ENCODE peak calls at places on chromosomes 11 and 22, in five cellular contexts. One of them, this sample, is unnamed.

GRCh38 chr22:49583341-49583740 is 244.3 kb downstream of the BRD1 start:
- DNase-seq in uterus: no peak
- DNase-seq in heart left ventricle: no peak
- DNase-seq in GM12891: no peak
- DNase-seq in K562: no peak
- DNase-seq in this sample: no peak

GRCh38 chr11:43944761-43945311 is 2.4 kb downstream of the C11orf96 start:
- DNase-seq in uterus: peak; percentile 76
- DNase-seq in K562: peak; percentile 87
- DNase-seq in heart left ventricle: peak; percentile 73
- DNase-seq in GM12891: peak; percentile 56
- DNase-seq in this sample: peak; percentile 86

GRCh38 chr11:515131-515530 is 8.1 kb upstream of the RNH1 start:
- DNase-seq in GM12891: no peak
- DNase-seq in K562: no peak
- DNase-seq in heart left ventricle: no peak
- DNase-seq in uterus: no peak
- DNase-seq in this sample: no peak

GRCh38 chr11:28984216-28984615 is 876.0 kb downstream of the METTL15 start:
- DNase-seq in uterus: no peak
- DNase-seq in K562: no peak
- DNase-seq in heart left ventricle: no peak
- DNase-seq in GM12891: no peak
- DNase-seq in this sample: no peak

GRCh38 chr22:23035557-23036277 is 34.6 kb upstream of the GNAZ start:
- DNase-seq in heart left ventricle: no peak
- DNase-seq in uterus: no peak
- DNase-seq in K562: peak; percentile 62
- DNase-seq in GM12891: no peak
- DNase-seq in this sample: no peak

GRCh38 chr11:77203901-77204755 is 76.1 kb downstream of the MYO7A start:
- DNase-seq in GM12891: no peak
- DNase-seq in uterus: peak; percentile 10
- DNase-seq in heart left ventricle: no peak
- DNase-seq in K562: no peak
- DNase-seq in this sample: peak; percentile 50

GRCh38 chr22:19352766-19353165 is 61.2 kb upstream of the CLTCL1 start:
- DNase-seq in GM12891: no peak
- DNase-seq in uterus: no peak
- DNase-seq in heart left ventricle: no peak
- DNase-seq in K562: no peak
- DNase-seq in this sample: peak; percentile 48

GRCh38 chr11:122339661-122340060 is 223.6 kb upstream of the BLID start:
- DNase-seq in heart left ventricle: no peak
- DNase-seq in GM12891: no peak
- DNase-seq in K562: no peak
- DNase-seq in uterus: no peak
- DNase-seq in this sample: no peak

GRCh38 chr11:108497317-108498045 is 703 bp downstream of the POGLUT3 start:
- DNase-seq in GM12891: peak; percentile 43
- DNase-seq in heart left ventricle: peak; percentile 84
- DNase-seq in uterus: peak; percentile 90
- DNase-seq in K562: peak; percentile 86
- DNase-seq in this sample: peak; percentile 96

GRCh38 chr11:73851046-73851764 is 25.4 kb downstream of the COA4 start:
- DNase-seq in heart left ventricle: no peak
- DNase-seq in GM12891: no peak
- DNase-seq in uterus: no peak
- DNase-seq in K562: peak; percentile 28
- DNase-seq in this sample: no peak

GRCh38 chr11:43585877-43586608 is 94.5 kb upstream of the HSD17B12 start:
- DNase-seq in GM12891: no peak
- DNase-seq in K562: no peak
- DNase-seq in heart left ventricle: no peak
- DNase-seq in uterus: no peak
- DNase-seq in this sample: no peak

GRCh38 chr22:42584364-42584940 is 30.2 kb downstream of the POLDIP3 start:
- DNase-seq in heart left ventricle: no peak
- DNase-seq in GM12891: no peak
- DNase-seq in K562: no peak
- DNase-seq in uterus: no peak
- DNase-seq in this sample: no peak
- TF ChIP-seq POLR2A in heart left ventricle: no peak
- TF ChIP-seq POLR2A in GM12891: no peak
- TF ChIP-seq POLR2A in K562: no peak
- TF ChIP-seq POLR2A in uterus: no peak
- TF ChIP-seq POLR2A in this sample: no peak

GRCh38 chr11:33733978-33734377 is 2.2 kb downstream of the CD59 start:
- DNase-seq in heart left ventricle: no peak
- DNase-seq in K562: no peak
- DNase-seq in uterus: no peak
- DNase-seq in GM12891: no peak
- DNase-seq in this sample: no peak

GRCh38 chr11:33735166-33735425 is 1.1 kb downstream of the CD59 start:
- DNase-seq in uterus: no peak
- DNase-seq in GM12891: no peak
- DNase-seq in heart left ventricle: no peak
- DNase-seq in K562: no peak
- DNase-seq in this sample: no peak

GRCh38 chr11:33735426-33736147 is 636 bp downstream of the CD59 start:
- DNase-seq in GM12891: peak; percentile 56
- DNase-seq in K562: peak; percentile 32
- DNase-seq in uterus: no peak
- DNase-seq in heart left ventricle: peak; percentile 50
- DNase-seq in this sample: no peak

GRCh38 chr11:33736148-33736809 is at the start of gene CD59:
- DNase-seq in heart left ventricle: peak; percentile 98
- DNase-seq in GM12891: peak; percentile 70
- DNase-seq in uterus: peak; percentile 96
- DNase-seq in K562: peak; percentile 96
- DNase-seq in this sample: peak; percentile 98

DNA sequence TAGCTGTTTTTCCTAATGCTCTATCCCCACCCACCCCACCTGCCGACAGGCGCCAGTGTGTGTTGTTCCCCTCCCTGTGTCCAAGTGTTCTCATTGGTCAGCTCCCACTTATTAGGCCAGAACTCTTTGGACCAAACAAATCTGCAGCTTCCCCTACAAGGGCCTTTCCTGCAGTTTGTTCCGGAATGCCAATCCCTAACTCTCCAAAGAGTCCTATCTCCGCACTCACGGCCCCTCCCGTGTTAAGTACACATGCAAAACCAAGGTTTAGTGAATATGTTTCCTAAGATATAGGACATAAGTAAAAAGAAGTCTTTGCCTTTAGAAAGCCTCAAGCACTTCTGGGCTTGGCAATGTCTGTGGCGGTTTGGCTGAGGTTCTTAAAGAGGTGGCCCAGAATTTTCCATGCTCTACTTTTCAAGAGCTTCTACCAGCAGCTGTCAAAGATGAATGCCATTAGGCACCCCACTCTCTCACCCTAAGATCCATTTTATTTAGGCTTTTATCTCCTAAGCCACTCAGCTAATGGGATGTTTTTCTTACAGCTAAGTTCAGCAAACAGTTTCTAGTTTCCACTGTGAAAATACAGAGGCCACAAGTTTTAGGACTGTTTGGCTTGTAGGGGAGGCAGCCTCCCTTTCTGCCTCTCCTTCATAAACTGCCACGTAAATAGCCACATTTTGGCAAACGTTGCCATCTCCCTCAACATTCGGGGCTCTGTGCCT is 1.6 kb downstream of the CD59 start:
- DNase-seq in uterus: no peak
- DNase-seq in K562: no peak
- DNase-seq in GM12891: no peak
- DNase-seq in heart left ventricle: peak; percentile 38
- DNase-seq in this sample: no peak
- TF ChIP-seq POLR2A in uterus: peak; percentile 8
- TF ChIP-seq POLR2A in K562: no peak
- TF ChIP-seq POLR2A in GM12891: no peak
- TF ChIP-seq POLR2A in heart left ventricle: no peak
- TF ChIP-seq POLR2A in this sample: no peak

DNA sequence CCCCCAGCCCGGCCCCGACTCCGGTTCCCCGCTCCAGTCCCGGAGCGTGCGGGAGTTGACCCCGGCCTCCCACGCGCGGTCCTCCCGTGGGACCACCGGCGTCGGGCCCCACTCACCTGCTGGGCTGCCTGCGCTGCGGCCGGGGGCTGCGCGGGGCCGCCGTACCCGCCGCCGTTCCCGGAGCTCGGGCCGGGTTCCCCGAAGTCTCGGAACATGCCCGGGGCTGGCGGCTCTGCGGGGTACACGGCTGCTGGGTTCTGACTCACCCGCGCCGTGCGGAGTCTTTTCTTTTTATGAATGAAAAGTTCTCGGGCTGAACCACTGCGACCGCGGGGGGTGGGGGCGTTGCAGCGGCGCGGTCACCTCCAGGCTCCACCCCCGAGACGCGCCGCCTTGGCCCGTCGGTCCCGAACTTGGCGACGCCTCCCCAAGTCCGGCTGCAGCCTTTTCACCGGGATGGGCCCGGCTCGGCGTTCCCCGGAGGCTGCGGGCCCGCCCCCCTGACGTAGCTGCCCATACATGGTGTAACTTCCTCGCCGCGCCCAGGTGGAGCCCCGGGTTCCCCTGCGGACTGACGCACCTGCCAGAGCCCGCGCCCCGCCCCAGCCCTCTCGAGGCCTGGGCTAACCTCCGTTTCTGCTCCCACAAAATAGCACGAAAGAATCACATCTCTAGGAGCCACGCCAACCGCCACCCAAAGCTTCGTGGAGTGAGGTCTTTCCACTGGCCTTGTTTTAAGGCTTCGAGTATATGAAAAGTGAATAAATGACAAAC is at the start of gene FOSL1:
- DNase-seq in GM12891: peak; percentile 89
- DNase-seq in K562: peak; percentile 93
- DNase-seq in heart left ventricle: peak; percentile 86
- DNase-seq in uterus: peak; percentile 77
- DNase-seq in this sample: peak; percentile 93
- TF ChIP-seq POLR2A in GM12891: peak; percentile 52
- TF ChIP-seq POLR2A in K562: peak; percentile 97
- TF ChIP-seq POLR2A in heart left ventricle: no peak
- TF ChIP-seq POLR2A in uterus: peak; percentile 74
- TF ChIP-seq POLR2A in this sample: no peak

GRCh38 chr11:130141561-130142341 is 17.8 kb upstream of the ST14 start:
- DNase-seq in GM12891: no peak
- DNase-seq in uterus: no peak
- DNase-seq in K562: no peak
- DNase-seq in heart left ventricle: no peak
- DNase-seq in this sample: no peak

GRCh38 chr11:130145328-130145812 is 14.2 kb upstream of the ST14 start:
- DNase-seq in K562: no peak
- DNase-seq in GM12891: no peak
- DNase-seq in heart left ventricle: no peak
- DNase-seq in uterus: no peak
- DNase-seq in this sample: no peak

GRCh38 chr11:130144721-130145327 is 14.8 kb upstream of the ST14 start:
- DNase-seq in K562: no peak
- DNase-seq in GM12891: no peak
- DNase-seq in heart left ventricle: no peak
- DNase-seq in uterus: no peak
- DNase-seq in this sample: no peak

GRCh38 chr11:130145975-130146776 is 13.4 kb upstream of the ST14 start:
- DNase-seq in GM12891: no peak
- DNase-seq in K562: no peak
- DNase-seq in uterus: no peak
- DNase-seq in heart left ventricle: peak; percentile 31
- DNase-seq in this sample: no peak

DNA sequence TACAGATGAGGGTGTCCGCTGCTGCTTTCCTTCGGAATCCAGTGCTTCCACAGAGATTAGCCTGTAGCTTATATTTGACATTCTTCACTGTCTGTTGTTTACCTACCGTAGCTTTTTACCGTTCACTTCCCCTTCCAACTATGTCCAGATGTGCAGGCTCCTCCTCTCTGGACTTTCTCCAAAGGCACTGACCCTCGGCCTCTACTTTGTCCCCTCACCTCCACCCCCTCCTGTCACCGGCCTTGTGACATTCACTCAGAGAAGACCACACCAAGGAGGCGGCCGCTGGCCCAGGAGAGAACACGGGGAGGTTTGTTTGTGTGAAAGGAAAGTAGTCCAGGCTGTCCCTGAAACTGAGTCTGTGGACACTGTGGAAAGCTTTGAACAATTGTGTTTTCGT is 15.5 kb upstream of the ST14 start:
- DNase-seq in uterus: no peak
- DNase-seq in heart left ventricle: no peak
- DNase-seq in K562: no peak
- DNase-seq in GM12891: no peak
- DNase-seq in this sample: no peak
- TF ChIP-seq POLR2A in uterus: no peak
- TF ChIP-seq POLR2A in heart left ventricle: no peak
- TF ChIP-seq POLR2A in K562: no peak
- TF ChIP-seq POLR2A in GM12891: no peak
- TF ChIP-seq POLR2A in this sample: no peak

DNA sequence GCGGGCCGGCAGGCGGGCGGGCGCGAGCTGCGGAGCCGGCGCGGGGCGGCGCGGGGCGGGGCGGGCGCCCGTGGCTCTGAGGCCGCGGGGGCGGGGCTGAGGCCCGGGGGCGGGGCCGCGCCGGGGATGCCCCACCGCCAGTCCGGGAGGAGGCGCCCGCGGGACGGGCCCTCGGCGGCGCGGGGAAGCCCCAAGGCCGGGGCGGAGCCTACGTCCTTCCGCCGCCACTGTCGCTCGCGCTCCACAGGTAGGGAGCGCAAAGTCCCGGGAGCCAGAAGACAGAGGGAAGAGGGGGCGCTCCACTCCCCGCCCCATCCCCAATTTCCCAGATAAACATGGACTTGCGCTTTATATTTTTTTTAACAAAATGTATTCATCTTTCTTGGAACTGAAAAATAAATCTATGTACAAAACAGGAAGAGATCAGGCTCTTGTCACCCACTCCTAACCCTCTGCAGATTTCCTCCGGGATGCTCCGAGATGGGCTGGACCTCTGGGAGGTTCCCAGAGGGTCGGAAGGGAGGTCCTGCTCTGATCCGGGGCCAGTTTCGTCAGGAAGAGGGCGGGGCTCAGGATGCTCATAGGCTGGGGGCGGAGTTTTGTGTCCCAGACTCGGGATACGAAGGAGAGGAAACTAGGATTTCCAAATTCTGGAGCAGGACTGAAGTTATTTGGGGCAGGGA is at the start of gene MAP4K2:
- DNase-seq in K562: peak; percentile 97
- DNase-seq in uterus: peak; percentile 91
- DNase-seq in heart left ventricle: peak; percentile 92
- DNase-seq in GM12891: peak; percentile 98
- DNase-seq in this sample: peak; percentile 97
- TF ChIP-seq POLR2A in K562: peak; percentile 43
- TF ChIP-seq POLR2A in uterus: no peak
- TF ChIP-seq POLR2A in heart left ventricle: no peak
- TF ChIP-seq POLR2A in GM12891: no peak
- TF ChIP-seq POLR2A in this sample: peak; percentile 3

GRCh38 chr11:68262544-68262827 is 9.3 kb downstream of the C11orf24 start:
- DNase-seq in K562: no peak
- DNase-seq in GM12891: no peak
- DNase-seq in uterus: no peak
- DNase-seq in heart left ventricle: no peak
- DNase-seq in this sample: no peak
- TF ChIP-seq POLR2A in K562: no peak
- TF ChIP-seq POLR2A in GM12891: no peak
- TF ChIP-seq POLR2A in uterus: no peak
- TF ChIP-seq POLR2A in heart left ventricle: no peak
- TF ChIP-seq POLR2A in this sample: no peak